ENCODE peak calls at places on chromosomes 12 and 14, in eight cellular contexts. A is lower leg skin, E is WERI-Rb-1, M is AG09309, G is epithelial cell of esophagus, Z is adrenal gland, I is NB4, Q is foreskin fibroblast. H is an unnamed sample.

GRCh38 chr12:94418517-94418916 is 41.1 kb downstream of the CEP83 start:
- DNase-seq in G (peak), Z (no peak), Q (no peak), M (no peak), A (no peak), I (no peak), E (no peak), H (no peak)

GRCh38 chr14:20681348-20682126 is 2.8 kb upstream of the RNASE4 start:
- DNase-seq in A (peak), G (peak), I (peak), E (no peak), Z (peak), Q (peak), M (peak), H (peak)

GRCh38 chr12:46214668-46215429 is 54.0 kb downstream of the SLC38A1 start:
- DNase-seq in A (no peak), M (no peak), I (peak), Z (no peak), G (no peak), E (no peak), Q (no peak), H (no peak)

GRCh38 chr12:108308432-108308831 is 30.7 kb downstream of the CMKLR1 start:
- DNase-seq in M (no peak), G (no peak), Q (no peak), E (no peak), A (no peak), I (no peak), Z (no peak), H (no peak)

GRCh38 chr14:47194051-47194450 is 481.4 kb downstream of the MDGA2 start:
- DNase-seq in E (no peak), G (peak), M (no peak), Q (no peak), I (no peak), A (no peak), Z (no peak), H (no peak)

GRCh38 chr14:64569108-64570045 is 19.6 kb downstream of the PPP1R36 start:
- DNase-seq in M (no peak), Z (peak), Q (peak), G (peak), E (no peak), I (no peak), A (peak), H (peak)

GRCh38 chr12:106170285-106170684 is 31.5 kb upstream of the NUAK1 start:
- DNase-seq in Z (no peak), Q (peak), I (no peak), E (no peak), G (peak), A (peak), M (peak), H (no peak)

GRCh38 chr12:127381043-127381668 is 885.8 kb upstream of the TMEM132C start:
- DNase-seq in E (peak), A (no peak), Z (peak), Q (no peak), G (peak), M (no peak), I (peak), H (no peak)

GRCh38 chr14:44428239-44428924 is 78.7 kb downstream of the FSCB start:
- DNase-seq in E (no peak), G (no peak), M (no peak), Q (no peak), Z (no peak), A (no peak), I (no peak), H (no peak)

GRCh38 chr12:107605293-107605692 is 80.3 kb upstream of the PWP1 start:
- DNase-seq in M (no peak), I (no peak), G (no peak), E (no peak), A (no peak), Q (no peak), Z (no peak), H (no peak)

GRCh38 chr12:43805149-43805856 is 814 bp downstream of the TWF1 start:
- DNase-seq in I (peak), A (no peak), E (no peak), M (no peak), Q (no peak), G (no peak), Z (no peak), H (no peak)

GRCh38 chr12:111438501-111438900 is 32.8 kb downstream of the SH2B3 start:
- DNase-seq in E (no peak), Q (no peak), A (no peak), Z (peak), G (peak), M (no peak), I (peak), H (no peak)

GRCh38 chr12:111570090-111570961 is 28.8 kb downstream of the ATXN2 start:
- DNase-seq in Z (no peak), M (peak), I (no peak), Q (peak), G (peak), E (no peak), A (no peak), H (peak)

GRCh38 chr12:14214495-14214894 is 151.0 kb upstream of the ATF7IP start:
- DNase-seq in Z (peak), M (no peak), E (no peak), G (no peak), I (no peak), Q (no peak), A (no peak), H (no peak)

GRCh38 chr12:57629897-57630471 is 3.0 kb downstream of the B4GALNT1 start:
- DNase-seq in E (no peak), Q (no peak), I (no peak), A (no peak), Z (peak), G (no peak), M (no peak), H (no peak)

GRCh38 chr14:71758198-71758955 is 173.9 kb upstream of the RGS6 start:
- DNase-seq in Q (no peak), I (no peak), G (no peak), Z (no peak), A (no peak), M (no peak), E (no peak), H (no peak)

GRCh38 chr12:113248046-113248825 is 27.0 kb downstream of the TPCN1 start:
- DNase-seq in I (no peak), E (no peak), G (no peak), A (no peak), Z (no peak), M (no peak), Q (no peak), H (no peak)

GRCh38 chr12:25195056-25195971 is at the start of the genes DNAI7 and ETFRF1:
- DNase-seq in E (peak), Q (peak), M (peak), A (peak), Z (peak), I (peak), G (peak), H (peak)
- TF ChIP-seq CTCF in E (no peak), Q (no peak), M (no peak), A (no peak), Z (peak), I (no peak), G (no peak), H (no peak)

GRCh38 chr12:66713984-66714383 is 35.1 kb upstream of the GRIP1 start:
- DNase-seq in E (no peak), G (no peak), A (no peak), I (no peak), Z (no peak), M (no peak), Q (no peak), H (no peak)
- H3K4me3 ChIP-seq in E (no peak), G (no peak), A (no peak), I (no peak), Z (no peak), M (no peak), Q (no peak), H (no peak)

DNA sequence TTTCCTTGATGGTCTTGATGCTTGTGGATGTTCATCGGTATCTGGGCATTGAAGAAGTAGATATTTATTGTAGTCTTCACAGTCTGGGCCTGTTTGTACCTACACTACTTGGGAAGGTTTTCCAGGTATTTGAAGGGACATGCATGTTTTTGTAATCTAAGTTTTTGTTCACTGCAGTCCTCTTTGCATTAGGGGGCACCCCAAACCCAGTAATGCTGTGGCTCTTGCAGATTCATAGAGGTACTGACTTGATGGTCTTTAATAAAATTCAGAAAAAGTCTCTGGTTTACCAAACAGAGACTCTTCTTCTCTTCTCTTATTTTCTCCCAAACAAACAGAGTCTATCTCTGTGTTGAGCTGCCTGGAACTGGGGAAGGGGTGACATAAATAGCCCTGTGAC is 150.9 kb upstream of the SLC16A7 start:
- DNase-seq in M (no peak), Z (no peak), A (no peak), Q (no peak), G (peak), I (peak), E (peak), H (no peak)
- TF ChIP-seq CTCF in M (peak), Z (peak), A (no peak), Q (peak), G (peak), I (no peak), E (no peak), H (peak)

DNA sequence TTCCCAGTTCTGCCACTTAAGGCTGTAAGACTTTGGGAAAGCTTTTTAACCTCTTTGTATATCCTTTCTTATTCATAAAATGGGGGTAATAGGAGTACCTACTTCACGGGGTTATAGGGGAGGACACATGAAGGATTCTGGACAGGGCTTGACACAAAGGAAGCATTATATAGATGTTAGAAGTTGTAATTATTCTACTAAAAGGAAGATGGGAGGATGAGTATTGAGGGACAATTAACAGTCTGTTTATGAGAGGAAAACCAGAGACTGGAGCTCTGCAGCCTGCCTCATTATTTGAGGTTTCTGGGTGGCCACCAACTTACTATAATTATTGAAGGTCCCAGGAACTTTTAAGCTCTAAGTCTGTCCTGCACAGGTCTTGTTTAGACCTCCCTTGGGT is 34.0 kb downstream of the PELI2 start:
- DNase-seq in Z (no peak), E (no peak), M (no peak), Q (no peak), I (no peak), A (no peak), G (no peak), H (no peak)
- H3K4me3 ChIP-seq in Z (no peak), E (no peak), M (no peak), Q (no peak), I (no peak), A (no peak), G (no peak), H (no peak)

H was measured in HFF-Myc.